ENCODE peak calls at places on chromosomes 3 and 15, in six cellular contexts. One of them, this sample, is unnamed.

GRCh38 chr3:156769661-156770654 is 56.2 kb upstream of the LEKR1 start:
- DNase-seq in SK-N-SH: no peak
- DNase-seq in GM12878: no peak
- DNase-seq in HepG2: no peak
- DNase-seq in A549: no peak
- DNase-seq in K562: no peak
- DNase-seq in this sample: no peak

GRCh38 chr3:197083486-197083885 is 53.9 kb upstream of the MELTF start:
- DNase-seq in K562: no peak
- DNase-seq in SK-N-SH: no peak
- DNase-seq in A549: peak
- DNase-seq in HepG2: no peak
- DNase-seq in GM12878: no peak
- DNase-seq in this sample: peak

GRCh38 chr3:196942915-196943277 is 568 bp upstream of the NCBP2 start:
- DNase-seq in A549: no peak
- DNase-seq in HepG2: no peak
- DNase-seq in SK-N-SH: peak
- DNase-seq in GM12878: no peak
- DNase-seq in K562: peak
- DNase-seq in this sample: no peak

GRCh38 chr15:72784233-72784876 is 797 bp upstream of the ADPGK start:
- DNase-seq in K562: peak
- DNase-seq in A549: peak
- DNase-seq in GM12878: peak
- DNase-seq in HepG2: peak
- DNase-seq in SK-N-SH: peak
- DNase-seq in this sample: peak

GRCh38 chr15:77426377-77426776 is 5.7 kb downstream of the HMG20A start:
- DNase-seq in SK-N-SH: no peak
- DNase-seq in HepG2: no peak
- DNase-seq in A549: no peak
- DNase-seq in K562: no peak
- DNase-seq in GM12878: no peak
- DNase-seq in this sample: no peak

GRCh38 chr3:3665961-3666640 is 133.1 kb upstream of the LRRN1 start:
- DNase-seq in GM12878: peak
- DNase-seq in K562: no peak
- DNase-seq in SK-N-SH: no peak
- DNase-seq in A549: no peak
- DNase-seq in HepG2: no peak
- DNase-seq in this sample: no peak

GRCh38 chr15:81480645-81481053 is 106.6 kb upstream of the TMC3 start:
- DNase-seq in HepG2: peak
- DNase-seq in A549: no peak
- DNase-seq in K562: peak
- DNase-seq in SK-N-SH: peak
- DNase-seq in GM12878: peak
- DNase-seq in this sample: peak

GRCh38 chr3:156677120-156677479 is 2.7 kb downstream of the TIPARP start:
- DNase-seq in A549: no peak
- DNase-seq in SK-N-SH: no peak
- DNase-seq in GM12878: no peak
- DNase-seq in HepG2: no peak
- DNase-seq in K562: no peak
- DNase-seq in this sample: no peak

GRCh38 chr3:11539677-11540076 is 104.0 kb downstream of the VGLL4 start:
- DNase-seq in K562: no peak
- DNase-seq in HepG2: no peak
- DNase-seq in GM12878: no peak
- DNase-seq in SK-N-SH: no peak
- DNase-seq in A549: no peak
- DNase-seq in this sample: no peak

GRCh38 chr3:196048922-196049566 is 32.8 kb downstream of the TFRC start:
- DNase-seq in HepG2: no peak
- DNase-seq in GM12878: no peak
- DNase-seq in A549: no peak
- DNase-seq in K562: no peak
- DNase-seq in SK-N-SH: no peak
- DNase-seq in this sample: no peak

GRCh38 chr3:10757021-10757820 is 58.8 kb upstream of the SLC6A11 start:
- DNase-seq in A549: peak
- DNase-seq in K562: no peak
- DNase-seq in HepG2: no peak
- DNase-seq in SK-N-SH: no peak
- DNase-seq in GM12878: no peak
- DNase-seq in this sample: peak

GRCh38 chr15:70488002-70488605 is 275.3 kb downstream of the UACA start:
- DNase-seq in A549: peak
- DNase-seq in GM12878: no peak
- DNase-seq in HepG2: peak
- DNase-seq in K562: peak
- DNase-seq in SK-N-SH: peak
- DNase-seq in this sample: peak

GRCh38 chr15:58357529-58358476 is 74.0 kb upstream of the LIPC start:
- DNase-seq in A549: no peak
- DNase-seq in SK-N-SH: no peak
- DNase-seq in GM12878: no peak
- DNase-seq in K562: no peak
- DNase-seq in HepG2: no peak
- DNase-seq in this sample: peak

GRCh38 chr15:25582886-25583285 is 144.1 kb upstream of the UBE3A start:
- DNase-seq in SK-N-SH: no peak
- DNase-seq in A549: no peak
- DNase-seq in HepG2: no peak
- DNase-seq in K562: no peak
- DNase-seq in GM12878: no peak
- DNase-seq in this sample: no peak

GRCh38 chr15:40511472-40512133 is 40.8 kb downstream of the CHST14 start:
- DNase-seq in K562: peak
- DNase-seq in GM12878: no peak
- DNase-seq in SK-N-SH: peak
- DNase-seq in A549: peak
- DNase-seq in HepG2: peak
- DNase-seq in this sample: no peak

GRCh38 chr3:51393096-51393495 is 2.0 kb downstream of the RBM15B start:
- DNase-seq in A549: no peak
- DNase-seq in GM12878: no peak
- DNase-seq in SK-N-SH: no peak
- DNase-seq in K562: no peak
- DNase-seq in HepG2: no peak
- DNase-seq in this sample: no peak

GRCh38 chr3:188037965-188038581 is 115.9 kb upstream of the LPP start:
- DNase-seq in SK-N-SH: no peak
- DNase-seq in GM12878: no peak
- DNase-seq in A549: no peak
- DNase-seq in K562: no peak
- DNase-seq in HepG2: no peak
- DNase-seq in this sample: peak

GRCh38 chr15:65077981-65078352 is 1.4 kb downstream of the KBTBD13 start:
- DNase-seq in K562: no peak
- DNase-seq in A549: peak
- DNase-seq in HepG2: no peak
- DNase-seq in SK-N-SH: peak
- DNase-seq in GM12878: no peak
- DNase-seq in this sample: no peak

GRCh38 chr3:105473521-105474223 is 107.0 kb downstream of the ALCAM start:
- DNase-seq in SK-N-SH: no peak
- DNase-seq in A549: no peak
- DNase-seq in K562: no peak
- DNase-seq in HepG2: no peak
- DNase-seq in GM12878: no peak
- DNase-seq in this sample: peak

GRCh38 chr3:166685246-166685645 is 694.9 kb downstream of the ZBBX start:
- DNase-seq in SK-N-SH: no peak
- DNase-seq in HepG2: no peak
- DNase-seq in GM12878: no peak
- DNase-seq in A549: no peak
- DNase-seq in K562: no peak
- DNase-seq in this sample: no peak

DNA sequence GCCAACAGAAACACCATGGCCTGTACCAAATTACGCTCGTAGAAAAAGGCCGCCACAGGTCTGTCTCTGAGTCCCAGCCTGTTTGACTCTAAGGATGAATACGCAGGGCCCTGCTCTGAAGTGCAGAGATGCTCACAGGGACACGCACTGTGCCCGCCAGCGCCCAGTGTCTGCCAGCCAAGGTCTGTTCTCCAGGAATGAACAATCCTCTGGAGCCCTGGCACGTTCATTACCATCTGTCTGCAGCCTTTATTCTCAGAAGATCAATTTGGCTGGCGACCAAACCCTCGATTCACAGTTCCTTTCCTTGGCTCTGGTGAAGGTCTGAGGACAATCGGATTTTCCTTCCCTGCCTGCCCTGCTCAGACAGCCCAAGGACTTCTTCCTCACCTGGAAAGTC is 66.3 kb downstream of the NIPA2 start:
- DNase-seq in A549: no peak
- DNase-seq in SK-N-SH: no peak
- DNase-seq in K562: no peak
- DNase-seq in HepG2: no peak
- DNase-seq in GM12878: no peak
- DNase-seq in this sample: no peak
- TF ChIP-seq SMC3 in A549: no peak
- TF ChIP-seq SMC3 in SK-N-SH: no peak
- TF ChIP-seq SMC3 in K562: no peak
- TF ChIP-seq SMC3 in HepG2: no peak
- TF ChIP-seq SMC3 in GM12878: no peak
- TF ChIP-seq SMC3 in this sample: no peak

DNA sequence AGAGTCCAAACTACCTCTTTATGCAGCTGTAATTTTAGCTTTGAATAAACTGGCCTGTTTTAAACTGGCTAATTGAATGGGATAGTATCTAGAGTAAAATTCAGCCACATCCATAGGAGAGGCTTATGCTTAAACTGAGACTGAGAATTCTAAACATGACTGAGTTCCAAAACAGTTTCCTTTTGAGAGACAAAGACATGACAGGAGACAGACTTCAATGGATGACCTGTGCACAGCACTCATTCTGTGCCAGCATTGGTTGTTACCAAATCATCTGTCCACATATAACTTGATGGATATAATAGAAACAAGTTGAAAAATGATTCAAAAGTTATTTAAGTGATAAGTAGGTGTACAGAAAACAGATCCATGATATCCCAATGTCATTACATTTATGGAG is 20.9 kb downstream of the IL12A start:
- DNase-seq in K562: no peak
- DNase-seq in SK-N-SH: no peak
- DNase-seq in HepG2: no peak
- DNase-seq in GM12878: no peak
- DNase-seq in A549: no peak
- DNase-seq in this sample: no peak
- TF ChIP-seq SMC3 in K562: no peak
- TF ChIP-seq SMC3 in SK-N-SH: no peak
- TF ChIP-seq SMC3 in HepG2: no peak
- TF ChIP-seq SMC3 in GM12878: no peak
- TF ChIP-seq SMC3 in A549: no peak
- TF ChIP-seq SMC3 in this sample: no peak

GRCh38 chr15:42107483-42107882 is 13.1 kb upstream of the PLA2G4D start:
- DNase-seq in A549: no peak
- DNase-seq in K562: no peak
- DNase-seq in GM12878: no peak
- DNase-seq in SK-N-SH: no peak
- DNase-seq in HepG2: no peak
- DNase-seq in this sample: no peak
- TF ChIP-seq SMC3 in A549: no peak
- TF ChIP-seq SMC3 in K562: no peak
- TF ChIP-seq SMC3 in GM12878: no peak
- TF ChIP-seq SMC3 in SK-N-SH: no peak
- TF ChIP-seq SMC3 in HepG2: no peak
- TF ChIP-seq SMC3 in this sample: no peak

GRCh38 chr3:113097821-113098516 is 107.2 kb downstream of the GTPBP8 start:
- DNase-seq in K562: no peak
- DNase-seq in SK-N-SH: no peak
- DNase-seq in A549: peak
- DNase-seq in HepG2: peak
- DNase-seq in GM12878: no peak
- DNase-seq in this sample: peak
- TF ChIP-seq SMC3 in K562: no peak
- TF ChIP-seq SMC3 in SK-N-SH: no peak
- TF ChIP-seq SMC3 in A549: peak
- TF ChIP-seq SMC3 in HepG2: no peak
- TF ChIP-seq SMC3 in GM12878: no peak
- TF ChIP-seq SMC3 in this sample: no peak